ENCODE peak calls at places on chromosomes 11 and 22, in ten cellular contexts. One of them, this sample, is unnamed.

GRCh38 chr11:88378422-88379066 is 41.0 kb upstream of the CTSC start:
- DNase-seq in HFF-Myc: no peak
- DNase-seq in dorsolateral prefrontal cortex: no peak
- DNase-seq in IMR-90: no peak
- DNase-seq in AG09319: no peak
- DNase-seq in bronchial epithelial cell: no peak
- DNase-seq in H9: no peak
- DNase-seq in WTC11: no peak
- DNase-seq in nephron progenitor cell: no peak
- DNase-seq in CD4-positive, alpha-beta T cell: no peak
- DNase-seq in this sample: no peak

GRCh38 chr11:71453911-71454304 is 905 bp downstream of the NADSYN1 start:
- DNase-seq in CD4-positive, alpha-beta T cell: no peak
- DNase-seq in AG09319: no peak
- DNase-seq in nephron progenitor cell: no peak
- DNase-seq in IMR-90: no peak
- DNase-seq in WTC11: no peak
- DNase-seq in bronchial epithelial cell: peak; percentile 64
- DNase-seq in dorsolateral prefrontal cortex: no peak
- DNase-seq in H9: no peak
- DNase-seq in HFF-Myc: no peak
- DNase-seq in this sample: no peak

GRCh38 chr22:29635734-29636357 is 32.4 kb downstream of the NF2 start:
- DNase-seq in CD4-positive, alpha-beta T cell: no peak
- DNase-seq in H9: no peak
- DNase-seq in WTC11: no peak
- DNase-seq in nephron progenitor cell: peak; percentile 12
- DNase-seq in AG09319: peak; percentile 35
- DNase-seq in bronchial epithelial cell: peak; percentile 65
- DNase-seq in HFF-Myc: peak; percentile 37
- DNase-seq in IMR-90: peak; percentile 73
- DNase-seq in dorsolateral prefrontal cortex: no peak
- DNase-seq in this sample: no peak

GRCh38 chr11:118658372-118659313 is 20.8 kb downstream of the TREH start:
- DNase-seq in nephron progenitor cell: no peak
- DNase-seq in WTC11: no peak
- DNase-seq in HFF-Myc: no peak
- DNase-seq in IMR-90: no peak
- DNase-seq in AG09319: no peak
- DNase-seq in H9: peak; percentile 47
- DNase-seq in dorsolateral prefrontal cortex: no peak
- DNase-seq in CD4-positive, alpha-beta T cell: no peak
- DNase-seq in bronchial epithelial cell: no peak
- DNase-seq in this sample: no peak

GRCh38 chr11:117986981-117987495 is 844 bp downstream of the IL10RA start:
- DNase-seq in WTC11: no peak
- DNase-seq in H9: no peak
- DNase-seq in HFF-Myc: no peak
- DNase-seq in nephron progenitor cell: no peak
- DNase-seq in dorsolateral prefrontal cortex: no peak
- DNase-seq in CD4-positive, alpha-beta T cell: peak; percentile 42
- DNase-seq in IMR-90: no peak
- DNase-seq in AG09319: no peak
- DNase-seq in bronchial epithelial cell: peak; percentile 20
- DNase-seq in this sample: no peak

GRCh38 chr11:102406099-102406498 is 46.5 kb downstream of the TMEM123 start:
- DNase-seq in bronchial epithelial cell: no peak
- DNase-seq in WTC11: no peak
- DNase-seq in nephron progenitor cell: no peak
- DNase-seq in dorsolateral prefrontal cortex: no peak
- DNase-seq in IMR-90: no peak
- DNase-seq in H9: no peak
- DNase-seq in HFF-Myc: no peak
- DNase-seq in CD4-positive, alpha-beta T cell: no peak
- DNase-seq in AG09319: no peak
- DNase-seq in this sample: no peak

GRCh38 chr22:25199726-25200520 is at the start of gene CRYBB3:
- DNase-seq in dorsolateral prefrontal cortex: peak; percentile 54
- DNase-seq in H9: no peak
- DNase-seq in CD4-positive, alpha-beta T cell: no peak
- DNase-seq in WTC11: no peak
- DNase-seq in AG09319: no peak
- DNase-seq in bronchial epithelial cell: no peak
- DNase-seq in HFF-Myc: no peak
- DNase-seq in IMR-90: no peak
- DNase-seq in nephron progenitor cell: peak; percentile 54
- DNase-seq in this sample: no peak

GRCh38 chr11:117369521-117369920 is 41.9 kb downstream of the CEP164 start:
- DNase-seq in AG09319: no peak
- DNase-seq in nephron progenitor cell: no peak
- DNase-seq in HFF-Myc: no peak
- DNase-seq in IMR-90: no peak
- DNase-seq in bronchial epithelial cell: no peak
- DNase-seq in dorsolateral prefrontal cortex: no peak
- DNase-seq in CD4-positive, alpha-beta T cell: no peak
- DNase-seq in WTC11: no peak
- DNase-seq in H9: no peak
- DNase-seq in this sample: no peak

DNA sequence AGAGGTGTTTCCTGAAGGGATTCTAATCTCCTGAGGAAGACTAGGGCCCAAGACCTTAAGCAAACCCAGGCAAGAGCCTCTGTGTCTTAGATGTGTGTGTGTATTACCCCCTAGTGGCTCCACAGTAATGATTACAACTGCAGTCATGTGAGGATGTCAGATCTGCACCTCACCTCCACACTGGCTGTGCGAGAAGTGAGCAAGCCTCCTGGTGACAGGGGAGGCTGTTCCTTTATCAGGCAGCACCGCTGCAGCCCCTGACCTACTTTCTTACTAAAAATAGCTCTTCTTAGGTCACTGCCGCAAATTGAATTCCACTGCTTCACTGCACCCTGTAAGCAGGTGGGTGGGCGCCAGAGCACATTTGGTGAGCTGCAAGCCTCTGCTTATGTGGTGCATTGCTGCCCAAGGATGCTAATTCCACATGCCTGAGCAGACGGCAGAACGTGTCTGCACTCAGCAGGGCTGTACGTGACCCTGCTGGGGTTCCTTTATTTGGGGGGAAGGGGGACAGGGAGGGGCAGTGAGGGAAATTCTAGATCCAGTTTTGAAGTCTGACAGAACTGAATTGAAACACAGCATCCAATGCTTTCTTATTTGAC is 112.4 kb downstream of the KCNC1 start:
- DNase-seq in WTC11: peak; percentile 14
- DNase-seq in AG09319: no peak
- DNase-seq in HFF-Myc: no peak
- DNase-seq in H9: no peak
- DNase-seq in dorsolateral prefrontal cortex: peak; percentile 56
- DNase-seq in CD4-positive, alpha-beta T cell: no peak
- DNase-seq in bronchial epithelial cell: peak; percentile 46
- DNase-seq in IMR-90: peak; percentile 73
- DNase-seq in nephron progenitor cell: peak; percentile 3
- DNase-seq in this sample: no peak
- TF ChIP-seq CTCF in WTC11: no peak
- TF ChIP-seq CTCF in AG09319: peak; percentile 8
- TF ChIP-seq CTCF in HFF-Myc: peak; percentile 23
- TF ChIP-seq CTCF in H9: peak; percentile 22
- TF ChIP-seq CTCF in dorsolateral prefrontal cortex: peak; percentile 55
- TF ChIP-seq CTCF in CD4-positive, alpha-beta T cell: no peak
- TF ChIP-seq CTCF in bronchial epithelial cell: peak; percentile 42
- TF ChIP-seq CTCF in IMR-90: peak; percentile 54
- TF ChIP-seq CTCF in nephron progenitor cell: no peak
- TF ChIP-seq CTCF in this sample: no peak

DNA sequence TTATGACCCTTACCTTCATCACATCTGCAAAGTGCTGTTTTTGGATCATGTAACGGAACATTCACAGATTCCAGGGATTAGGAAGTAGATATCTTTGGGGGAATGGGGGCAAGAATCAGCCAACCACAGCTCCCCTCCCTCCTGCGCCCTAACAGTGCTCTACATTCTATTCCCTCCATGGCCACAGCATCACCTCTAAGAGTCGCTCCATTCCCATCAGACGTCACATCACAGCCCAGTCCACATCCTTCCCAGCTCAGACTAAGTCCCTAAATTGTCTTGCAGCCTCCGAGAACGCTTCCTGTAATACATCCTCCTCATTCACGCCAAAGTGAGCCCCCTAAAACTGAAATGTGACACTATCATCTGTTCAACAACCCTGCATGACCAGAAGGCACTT is 5.9 kb downstream of the SCGB1D1 start:
- DNase-seq in IMR-90: no peak
- DNase-seq in dorsolateral prefrontal cortex: no peak
- DNase-seq in WTC11: no peak
- DNase-seq in nephron progenitor cell: no peak
- DNase-seq in bronchial epithelial cell: no peak
- DNase-seq in CD4-positive, alpha-beta T cell: no peak
- DNase-seq in AG09319: no peak
- DNase-seq in HFF-Myc: no peak
- DNase-seq in H9: no peak
- DNase-seq in this sample: no peak
- TF ChIP-seq CTCF in IMR-90: no peak
- TF ChIP-seq CTCF in dorsolateral prefrontal cortex: no peak
- TF ChIP-seq CTCF in WTC11: no peak
- TF ChIP-seq CTCF in nephron progenitor cell: no peak
- TF ChIP-seq CTCF in bronchial epithelial cell: no peak
- TF ChIP-seq CTCF in CD4-positive, alpha-beta T cell: no peak
- TF ChIP-seq CTCF in AG09319: no peak
- TF ChIP-seq CTCF in HFF-Myc: no peak
- TF ChIP-seq CTCF in H9: peak; percentile 40
- TF ChIP-seq CTCF in this sample: no peak

GRCh38 chr22:32203181-32204105 is 1.4 kb downstream of the RFPL2 start:
- DNase-seq in AG09319: no peak
- DNase-seq in dorsolateral prefrontal cortex: no peak
- DNase-seq in nephron progenitor cell: no peak
- DNase-seq in H9: no peak
- DNase-seq in bronchial epithelial cell: no peak
- DNase-seq in HFF-Myc: no peak
- DNase-seq in WTC11: peak; percentile 36
- DNase-seq in IMR-90: no peak
- DNase-seq in CD4-positive, alpha-beta T cell: no peak
- DNase-seq in this sample: no peak

GRCh38 chr22:32205974-32206773 is 1.3 kb upstream of the RFPL2 start:
- DNase-seq in HFF-Myc: no peak
- DNase-seq in H9: peak; percentile 70
- DNase-seq in IMR-90: no peak
- DNase-seq in AG09319: no peak
- DNase-seq in CD4-positive, alpha-beta T cell: no peak
- DNase-seq in dorsolateral prefrontal cortex: no peak
- DNase-seq in nephron progenitor cell: peak; percentile 52
- DNase-seq in WTC11: peak; percentile 68
- DNase-seq in bronchial epithelial cell: no peak
- DNase-seq in this sample: no peak

GRCh38 chr22:32204211-32204855 is 540 bp downstream of the RFPL2 start:
- DNase-seq in H9: peak; percentile 66
- DNase-seq in CD4-positive, alpha-beta T cell: no peak
- DNase-seq in WTC11: peak; percentile 63
- DNase-seq in HFF-Myc: no peak
- DNase-seq in dorsolateral prefrontal cortex: no peak
- DNase-seq in nephron progenitor cell: peak; percentile 47
- DNase-seq in bronchial epithelial cell: no peak
- DNase-seq in AG09319: no peak
- DNase-seq in IMR-90: no peak
- DNase-seq in this sample: no peak

GRCh38 chr22:32206774-32207758 is 2.2 kb upstream of the RFPL2 start:
- DNase-seq in nephron progenitor cell: peak; percentile 22
- DNase-seq in dorsolateral prefrontal cortex: no peak
- DNase-seq in CD4-positive, alpha-beta T cell: peak; percentile 30
- DNase-seq in WTC11: peak; percentile 61
- DNase-seq in bronchial epithelial cell: peak; percentile 38
- DNase-seq in HFF-Myc: no peak
- DNase-seq in AG09319: no peak
- DNase-seq in IMR-90: no peak
- DNase-seq in H9: peak; percentile 87
- DNase-seq in this sample: peak; percentile 51

DNA sequence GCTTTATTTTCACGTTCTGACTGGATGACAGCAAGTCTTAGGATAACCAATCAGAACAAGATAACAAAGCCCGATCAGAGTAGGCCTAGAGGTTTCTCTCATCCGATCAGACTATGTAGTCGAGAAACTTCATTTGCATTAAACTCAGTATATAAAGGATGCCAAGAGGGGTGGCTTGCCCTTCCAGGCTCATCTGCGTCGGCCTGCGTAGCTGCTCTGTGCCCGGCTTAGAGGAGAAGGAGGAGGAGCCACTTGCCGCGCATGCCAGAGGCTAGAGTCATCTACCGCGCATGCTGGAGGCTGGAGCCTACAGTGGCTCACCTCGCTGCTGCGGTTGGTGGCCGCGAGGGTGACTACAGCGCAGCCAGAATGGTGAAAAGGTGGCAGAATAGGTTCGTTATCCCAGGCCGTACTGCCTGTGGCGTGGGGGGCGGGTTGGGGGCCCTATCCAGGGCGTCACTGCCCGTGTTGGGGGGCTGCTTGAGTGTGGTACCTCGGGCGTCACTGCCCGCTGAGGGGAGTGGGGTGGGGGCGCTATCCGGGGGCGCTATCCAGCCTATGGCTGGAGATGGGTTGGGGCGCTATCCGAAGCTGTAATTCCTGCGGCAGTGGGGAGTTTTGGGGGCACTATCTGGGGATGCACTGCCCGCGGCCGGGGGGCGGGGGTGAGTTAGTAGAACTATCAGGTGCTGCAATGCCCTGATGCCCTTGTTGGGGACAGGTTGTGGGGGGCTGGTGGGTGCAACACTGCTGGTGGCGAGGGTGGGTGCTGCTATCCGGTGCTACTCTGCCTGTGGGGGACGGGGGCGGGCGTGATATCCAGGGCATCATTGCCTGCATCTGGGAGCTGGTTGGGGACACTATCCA is at the start of gene RFPL2:
- DNase-seq in HFF-Myc: no peak
- DNase-seq in AG09319: no peak
- DNase-seq in CD4-positive, alpha-beta T cell: no peak
- DNase-seq in nephron progenitor cell: peak; percentile 79
- DNase-seq in bronchial epithelial cell: peak; percentile 20
- DNase-seq in IMR-90: peak; percentile 1
- DNase-seq in dorsolateral prefrontal cortex: peak; percentile 78
- DNase-seq in WTC11: peak; percentile 80
- DNase-seq in H9: peak; percentile 89
- DNase-seq in this sample: no peak
- TF ChIP-seq CTCF in HFF-Myc: no peak
- TF ChIP-seq CTCF in AG09319: no peak
- TF ChIP-seq CTCF in CD4-positive, alpha-beta T cell: no peak
- TF ChIP-seq CTCF in nephron progenitor cell: no peak
- TF ChIP-seq CTCF in bronchial epithelial cell: no peak
- TF ChIP-seq CTCF in IMR-90: no peak
- TF ChIP-seq CTCF in dorsolateral prefrontal cortex: no peak
- TF ChIP-seq CTCF in WTC11: no peak
- TF ChIP-seq CTCF in H9: no peak
- TF ChIP-seq CTCF in this sample: no peak

GRCh38 chr11:111510311-111510710 is 1.9 kb downstream of the BTG4 start:
- DNase-seq in CD4-positive, alpha-beta T cell: no peak
- DNase-seq in nephron progenitor cell: no peak
- DNase-seq in AG09319: no peak
- DNase-seq in dorsolateral prefrontal cortex: no peak
- DNase-seq in HFF-Myc: no peak
- DNase-seq in H9: no peak
- DNase-seq in WTC11: no peak
- DNase-seq in bronchial epithelial cell: peak; percentile 97
- DNase-seq in IMR-90: peak; percentile 18
- DNase-seq in this sample: no peak

GRCh38 chr11:111515591-111515990 is 1.0 kb downstream of the HOATZ start:
- DNase-seq in dorsolateral prefrontal cortex: no peak
- DNase-seq in AG09319: no peak
- DNase-seq in nephron progenitor cell: no peak
- DNase-seq in CD4-positive, alpha-beta T cell: no peak
- DNase-seq in IMR-90: no peak
- DNase-seq in H9: no peak
- DNase-seq in WTC11: no peak
- DNase-seq in bronchial epithelial cell: no peak
- DNase-seq in HFF-Myc: no peak
- DNase-seq in this sample: no peak

GRCh38 chr11:111513240-111513605 is 1.0 kb upstream of the BTG4 start:
- DNase-seq in IMR-90: no peak
- DNase-seq in bronchial epithelial cell: peak; percentile 97
- DNase-seq in CD4-positive, alpha-beta T cell: no peak
- DNase-seq in AG09319: no peak
- DNase-seq in HFF-Myc: no peak
- DNase-seq in WTC11: no peak
- DNase-seq in H9: no peak
- DNase-seq in nephron progenitor cell: no peak
- DNase-seq in dorsolateral prefrontal cortex: no peak
- DNase-seq in this sample: no peak

GRCh38 chr11:111512296-111513239 is at the start of gene BTG4:
- DNase-seq in dorsolateral prefrontal cortex: peak; percentile 44
- DNase-seq in H9: peak; percentile 56
- DNase-seq in IMR-90: no peak
- DNase-seq in bronchial epithelial cell: no peak
- DNase-seq in AG09319: no peak
- DNase-seq in WTC11: peak; percentile 58
- DNase-seq in HFF-Myc: no peak
- DNase-seq in CD4-positive, alpha-beta T cell: no peak
- DNase-seq in nephron progenitor cell: peak; percentile 58
- DNase-seq in this sample: no peak

GRCh38 chr11:111514216-111515031 is at the start of gene HOATZ:
- DNase-seq in AG09319: no peak
- DNase-seq in WTC11: peak; percentile 75
- DNase-seq in bronchial epithelial cell: no peak
- DNase-seq in dorsolateral prefrontal cortex: no peak
- DNase-seq in IMR-90: no peak
- DNase-seq in HFF-Myc: no peak
- DNase-seq in CD4-positive, alpha-beta T cell: no peak
- DNase-seq in H9: peak; percentile 83
- DNase-seq in nephron progenitor cell: peak; percentile 78
- DNase-seq in this sample: no peak
- TF ChIP-seq CTCF in AG09319: no peak
- TF ChIP-seq CTCF in WTC11: no peak
- TF ChIP-seq CTCF in bronchial epithelial cell: peak; percentile 26
- TF ChIP-seq CTCF in dorsolateral prefrontal cortex: no peak
- TF ChIP-seq CTCF in IMR-90: peak; percentile 10
- TF ChIP-seq CTCF in HFF-Myc: no peak
- TF ChIP-seq CTCF in CD4-positive, alpha-beta T cell: no peak
- TF ChIP-seq CTCF in H9: peak; percentile 44
- TF ChIP-seq CTCF in nephron progenitor cell: no peak
- TF ChIP-seq CTCF in this sample: no peak

This sample was measured in stomach.